ENCODE peak calls at places on chromosomes 11 and 22, in eight cellular contexts. F, E, D, S, M, Z, L and P are unnamed samples.

GRCh38 chr11:6596237-6596877 is 7.1 kb downstream of the RRP8 start:
- DNase-seq in F (peak; percentile 47), E (no peak), D (no peak), S (no peak), M (no peak), Z (no peak), L (no peak), P (no peak)

GRCh38 chr22:44723801-44724200 is 21.8 kb downstream of the PRR5 start:
- DNase-seq in F (no peak), E (no peak), D (no peak), S (no peak), M (no peak), Z (no peak), L (no peak), P (no peak)

GRCh38 chr11:126129681-126130671 is 67.3 kb upstream of the CDON start:
- DNase-seq in F (no peak), E (no peak), D (no peak), S (no peak), M (peak; percentile 60), Z (no peak), L (no peak), P (no peak)

GRCh38 chr22:33380789-33381530 is 322.8 kb upstream of the SYN3 start:
- DNase-seq in F (no peak), E (no peak), D (no peak), S (no peak), M (no peak), Z (no peak), L (no peak), P (no peak)

GRCh38 chr11:63821411-63821810 is 8.2 kb downstream of the SPINDOC start:
- DNase-seq in F (no peak), E (no peak), D (no peak), S (no peak), M (no peak), Z (no peak), L (no peak), P (no peak)

GRCh38 chr22:32531955-32532818 is 57.6 kb downstream of the FBXO7 start:
- DNase-seq in F (no peak), E (peak; percentile 79), D (no peak), S (peak; percentile 95), M (peak; percentile 43), Z (no peak), L (peak; percentile 63), P (peak; percentile 95)

GRCh38 chr11:19628018-19628417 is 84.6 kb upstream of the NAV2 start:
- DNase-seq in F (peak; percentile 97), E (no peak), D (no peak), S (peak; percentile 46), M (peak; percentile 33), Z (peak; percentile 87), L (no peak), P (peak; percentile 43)

GRCh38 chr22:36860821-36861659 is at the start of gene NCF4:
- DNase-seq in F (no peak), E (no peak), D (no peak), S (no peak), M (peak; percentile 26), Z (no peak), L (no peak), P (peak; percentile 87)

GRCh38 chr11:279966-280761 is 2.0 kb downstream of the NLRP6 start:
- DNase-seq in F (no peak), E (no peak), D (peak; percentile 51), S (no peak), M (peak; percentile 34), Z (peak; percentile 52), L (no peak), P (peak; percentile 22)

GRCh38 chr11:18472587-18472986 is 16.9 kb downstream of the LDHAL6A start:
- DNase-seq in F (no peak), E (no peak), D (no peak), S (no peak), M (no peak), Z (no peak), L (no peak), P (no peak)

GRCh38 chr11:93846411-93846810 is 4.0 kb downstream of the VSTM5 start:
- DNase-seq in F (no peak), E (no peak), D (no peak), S (no peak), M (no peak), Z (no peak), L (no peak), P (no peak)

GRCh38 chr11:119436093-119436492 is 13.1 kb upstream of the THY1 start:
- DNase-seq in F (no peak), E (no peak), D (no peak), S (no peak), M (no peak), Z (no peak), L (no peak), P (no peak)

GRCh38 chr11:55357560-55358184 is 10.1 kb upstream of the OR4A15 start:
- DNase-seq in F (no peak), E (no peak), D (no peak), S (no peak), M (no peak), Z (no peak), L (no peak), P (no peak)

GRCh38 chr11:2265854-2266585 is 4.4 kb downstream of the ASCL2 start:
- DNase-seq in F (peak; percentile 83), E (no peak), D (no peak), S (no peak), M (no peak), Z (peak; percentile 38), L (no peak), P (no peak)

GRCh38 chr11:78802058-78802633 is 227.5 kb upstream of the NARS2 start:
- DNase-seq in F (no peak), E (no peak), D (no peak), S (no peak), M (peak; percentile 43), Z (no peak), L (peak; percentile 43), P (no peak)

GRCh38 chr22:42949159-42949558 is 65.8 kb downstream of the PACSIN2 start:
- DNase-seq in F (no peak), E (no peak), D (no peak), S (no peak), M (no peak), Z (no peak), L (no peak), P (peak; percentile 61)
- H3K4me1 ChIP-seq in F (peaks cover 42% of the 10 kb centered on the region), E (peaks cover 6% of the 10 kb centered on the region), D (peaks cover 59% of the 10 kb centered on the region), S (no peaks in the 10 kb centered on the region), M (peaks cover 44% of the 10 kb centered on the region), Z (peaks cover 32% of the 10 kb centered on the region), L (peaks cover 35% of the 10 kb centered on the region), P (peaks cover 79% of the 10 kb centered on the region)

GRCh38 chr22:30573594-30574094 is 821 bp downstream of the GAL3ST1 start:
- DNase-seq in F (no peak), E (no peak), D (no peak), S (no peak), M (no peak), Z (no peak), L (no peak), P (no peak)

GRCh38 chr22:30575011-30575671 is 676 bp upstream of the GAL3ST1 start:
- DNase-seq in F (no peak), E (peak; percentile 75), D (no peak), S (peak; percentile 62), M (no peak), Z (no peak), L (peak; percentile 31), P (peak; percentile 59)

GRCh38 chr22:30572210-30572609 is 2.3 kb downstream of the GAL3ST1 start:
- DNase-seq in F (no peak), E (no peak), D (no peak), S (no peak), M (no peak), Z (no peak), L (no peak), P (no peak)

GRCh38 chr22:30574095-30574981 is at the start of gene GAL3ST1:
- DNase-seq in F (no peak), E (peak; percentile 64), D (peak; percentile 77), S (no peak), M (no peak), Z (no peak), L (peak; percentile 80), P (no peak)

GRCh38 chr22:30572840-30573593 is 1.4 kb downstream of the GAL3ST1 start:
- DNase-seq in F (no peak), E (no peak), D (no peak), S (no peak), M (no peak), Z (no peak), L (no peak), P (no peak)
- H3K4me3 ChIP-seq in F (no peak overlapping the region), E (no peak overlapping the region), D (peak overlapping the region; percentile 73), S (no peak overlapping the region), M (no peak overlapping the region), Z (no peak overlapping the region), L (no peak overlapping the region), P (no peak overlapping the region)

DNA sequence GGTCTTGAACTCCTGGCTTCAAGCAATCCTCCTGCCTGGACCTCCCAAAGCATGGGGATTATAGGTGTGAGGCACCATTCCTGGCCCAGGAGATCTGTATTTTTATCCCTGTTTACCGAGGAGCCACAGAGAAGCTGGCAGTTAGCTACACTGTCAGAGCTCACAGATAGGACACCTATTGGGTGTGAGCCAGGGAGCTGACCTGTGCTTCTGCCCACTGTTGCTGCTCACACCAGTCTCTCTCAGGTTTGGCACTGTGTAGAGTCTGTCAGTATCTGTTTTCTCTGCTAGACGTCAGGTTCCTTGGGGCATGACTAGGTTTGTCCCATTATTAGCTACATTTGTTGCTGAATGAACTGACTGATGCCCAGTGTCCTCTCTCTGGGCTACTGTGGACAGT is 17.5 kb downstream of the PPP6R2 start:
- DNase-seq in F (no peak), E (no peak), D (no peak), S (no peak), M (peak; percentile 18), Z (no peak), L (no peak), P (no peak)
- TF ChIP-seq CTCF in F (no peak), E (no peak), D (no peak), S (no peak), M (no peak), Z (no peak), L (no peak), P (no peak)

GRCh38 chr11:69280994-69281393 is 13.0 kb upstream of the MYEOV start:
- DNase-seq in F (no peak), E (no peak), D (peak; percentile 85), S (no peak), M (no peak), Z (no peak), L (no peak), P (no peak)

GRCh38 chr11:69278091-69278867 is 15.7 kb upstream of the MYEOV start:
- DNase-seq in F (no peak), E (no peak), D (peak; percentile 94), S (no peak), M (peak; percentile 91), Z (no peak), L (no peak), P (no peak)

GRCh38 chr11:69277074-69277809 is 16.7 kb upstream of the MYEOV start:
- DNase-seq in F (no peak), E (no peak), D (peak; percentile 38), S (no peak), M (no peak), Z (no peak), L (no peak), P (no peak)

GRCh38 chr11:69283446-69283845 is 10.5 kb upstream of the MYEOV start:
- DNase-seq in F (no peak), E (no peak), D (no peak), S (no peak), M (no peak), Z (no peak), L (no peak), P (no peak)

DNA sequence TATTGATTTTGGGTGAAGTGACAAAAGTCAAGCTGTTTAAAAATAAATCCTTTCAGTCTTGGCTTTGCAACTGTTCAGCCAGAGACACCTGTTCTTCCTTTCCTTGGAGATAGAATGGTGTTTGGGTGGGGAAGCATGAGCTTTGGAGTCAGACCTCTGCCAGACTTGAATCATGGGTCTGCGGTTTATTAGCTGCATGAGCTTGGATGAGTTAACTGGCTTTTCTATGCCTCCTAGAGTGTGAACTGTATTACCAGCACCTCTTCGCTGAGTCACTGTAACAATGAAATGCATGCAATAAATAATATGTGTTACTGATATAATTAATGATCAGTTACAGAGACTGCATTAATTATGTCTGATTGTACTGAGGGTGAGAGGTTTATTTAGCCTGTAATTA is 13.5 kb upstream of the MYEOV start:
- DNase-seq in F (no peak), E (no peak), D (no peak), S (no peak), M (no peak), Z (no peak), L (no peak), P (no peak)
- H3K4me1 ChIP-seq in F (peaks cover 15% of the 10 kb centered on the region), E (no peaks in the 10 kb centered on the region), D (peaks cover 58% of the 10 kb centered on the region), S (no peaks in the 10 kb centered on the region), M (peaks cover 14% of the 10 kb centered on the region), Z (peaks cover 13% of the 10 kb centered on the region), L (peaks cover 7% of the 10 kb centered on the region), P (peaks cover 6% of the 10 kb centered on the region)